ENCODE peak calls at places on chromosomes 3 and 15, in five cellular contexts. One of them, this sample, is unnamed.

GRCh38 chr3:194711913-194712312 is 26.2 kb downstream of the FAM43A start:
- DNase-seq in immature natural killer cell: no peak
- DNase-seq in nephron progenitor cell: no peak
- DNase-seq in stimulated activated naive B cell treated with anti-CD40 and anti-IgM and Interleukin-4, amounts not matched to agents 10 μg/mL and 1 μg/mL and 100 μg/mL, for 72 hours: no peak
- DNase-seq in activated B cell treated with CpG ODN at 0.5 μM for 24 hours: no peak
- DNase-seq in this sample: no peak

GRCh38 chr15:90893175-90894090 is 9.1 kb downstream of the FES start:
- DNase-seq in activated B cell treated with CpG ODN at 0.5 μM for 24 hours: no peak
- DNase-seq in stimulated activated naive B cell treated with anti-CD40 and anti-IgM and Interleukin-4, amounts not matched to agents 10 μg/mL and 1 μg/mL and 100 μg/mL, for 72 hours: no peak
- DNase-seq in immature natural killer cell: no peak
- DNase-seq in nephron progenitor cell: no peak
- DNase-seq in this sample: no peak

GRCh38 chr15:89785771-89786135 is 9.6 kb downstream of the MESP2 start:
- DNase-seq in stimulated activated naive B cell treated with anti-CD40 and anti-IgM and Interleukin-4, amounts not matched to agents 10 μg/mL and 1 μg/mL and 100 μg/mL, for 72 hours: no peak
- DNase-seq in nephron progenitor cell: no peak
- DNase-seq in activated B cell treated with CpG ODN at 0.5 μM for 24 hours: no peak
- DNase-seq in immature natural killer cell: no peak
- DNase-seq in this sample: no peak

GRCh38 chr3:30353711-30354467 is 252.5 kb upstream of the TGFBR2 start:
- DNase-seq in nephron progenitor cell: no peak
- DNase-seq in immature natural killer cell: peak; percentile 76
- DNase-seq in activated B cell treated with CpG ODN at 0.5 μM for 24 hours: no peak
- DNase-seq in stimulated activated naive B cell treated with anti-CD40 and anti-IgM and Interleukin-4, amounts not matched to agents 10 μg/mL and 1 μg/mL and 100 μg/mL, for 72 hours: no peak
- DNase-seq in this sample: peak; percentile 85

GRCh38 chr3:71389911-71390573 is 193.5 kb downstream of the FOXP1 start:
- DNase-seq in immature natural killer cell: peak; percentile 12
- DNase-seq in stimulated activated naive B cell treated with anti-CD40 and anti-IgM and Interleukin-4, amounts not matched to agents 10 μg/mL and 1 μg/mL and 100 μg/mL, for 72 hours: no peak
- DNase-seq in activated B cell treated with CpG ODN at 0.5 μM for 24 hours: no peak
- DNase-seq in nephron progenitor cell: no peak
- DNase-seq in this sample: peak; percentile 44

GRCh38 chr3:130729154-130729553 is 17.5 kb downstream of the PIK3R4 start:
- DNase-seq in immature natural killer cell: no peak
- DNase-seq in activated B cell treated with CpG ODN at 0.5 μM for 24 hours: no peak
- DNase-seq in stimulated activated naive B cell treated with anti-CD40 and anti-IgM and Interleukin-4, amounts not matched to agents 10 μg/mL and 1 μg/mL and 100 μg/mL, for 72 hours: no peak
- DNase-seq in nephron progenitor cell: no peak
- DNase-seq in this sample: no peak

GRCh38 chr3:198080521-198081384 is 120.7 kb downstream of the LMLN start:
- DNase-seq in stimulated activated naive B cell treated with anti-CD40 and anti-IgM and Interleukin-4, amounts not matched to agents 10 μg/mL and 1 μg/mL and 100 μg/mL, for 72 hours: peak; percentile 79
- DNase-seq in immature natural killer cell: peak; percentile 74
- DNase-seq in activated B cell treated with CpG ODN at 0.5 μM for 24 hours: peak; percentile 86
- DNase-seq in nephron progenitor cell: peak; percentile 91
- DNase-seq in this sample: peak; percentile 65

GRCh38 chr3:169280010-169280585 is 383.4 kb downstream of the MECOM start:
- DNase-seq in stimulated activated naive B cell treated with anti-CD40 and anti-IgM and Interleukin-4, amounts not matched to agents 10 μg/mL and 1 μg/mL and 100 μg/mL, for 72 hours: no peak
- DNase-seq in activated B cell treated with CpG ODN at 0.5 μM for 24 hours: no peak
- DNase-seq in immature natural killer cell: no peak
- DNase-seq in nephron progenitor cell: no peak
- DNase-seq in this sample: no peak

GRCh38 chr3:42839616-42840015 is 30.4 kb downstream of the ACKR2 start:
- DNase-seq in activated B cell treated with CpG ODN at 0.5 μM for 24 hours: no peak
- DNase-seq in nephron progenitor cell: peak; percentile 34
- DNase-seq in immature natural killer cell: peak; percentile 38
- DNase-seq in stimulated activated naive B cell treated with anti-CD40 and anti-IgM and Interleukin-4, amounts not matched to agents 10 μg/mL and 1 μg/mL and 100 μg/mL, for 72 hours: peak; percentile 21
- DNase-seq in this sample: peak; percentile 25

GRCh38 chr15:67825880-67826716 is 789 bp downstream of the SKOR1 start:
- DNase-seq in activated B cell treated with CpG ODN at 0.5 μM for 24 hours: no peak
- DNase-seq in nephron progenitor cell: no peak
- DNase-seq in stimulated activated naive B cell treated with anti-CD40 and anti-IgM and Interleukin-4, amounts not matched to agents 10 μg/mL and 1 μg/mL and 100 μg/mL, for 72 hours: no peak
- DNase-seq in immature natural killer cell: no peak
- DNase-seq in this sample: no peak

GRCh38 chr3:128188958-128189357 is 35.7 kb downstream of the EEFSEC start:
- DNase-seq in immature natural killer cell: no peak
- DNase-seq in stimulated activated naive B cell treated with anti-CD40 and anti-IgM and Interleukin-4, amounts not matched to agents 10 μg/mL and 1 μg/mL and 100 μg/mL, for 72 hours: no peak
- DNase-seq in nephron progenitor cell: no peak
- DNase-seq in activated B cell treated with CpG ODN at 0.5 μM for 24 hours: no peak
- DNase-seq in this sample: no peak

GRCh38 chr3:178637802-178638201 is 101.6 kb downstream of the KCNMB2 start:
- DNase-seq in nephron progenitor cell: no peak
- DNase-seq in activated B cell treated with CpG ODN at 0.5 μM for 24 hours: no peak
- DNase-seq in immature natural killer cell: no peak
- DNase-seq in stimulated activated naive B cell treated with anti-CD40 and anti-IgM and Interleukin-4, amounts not matched to agents 10 μg/mL and 1 μg/mL and 100 μg/mL, for 72 hours: no peak
- DNase-seq in this sample: no peak

GRCh38 chr15:96285306-96285705 is 45.2 kb upstream of the NR2F2 start:
- DNase-seq in activated B cell treated with CpG ODN at 0.5 μM for 24 hours: no peak
- DNase-seq in nephron progenitor cell: no peak
- DNase-seq in stimulated activated naive B cell treated with anti-CD40 and anti-IgM and Interleukin-4, amounts not matched to agents 10 μg/mL and 1 μg/mL and 100 μg/mL, for 72 hours: no peak
- DNase-seq in immature natural killer cell: no peak
- DNase-seq in this sample: no peak

GRCh38 chr3:4426782-4427344 is 40.2 kb downstream of the SUMF1 start:
- DNase-seq in immature natural killer cell: no peak
- DNase-seq in nephron progenitor cell: peak; percentile 24
- DNase-seq in stimulated activated naive B cell treated with anti-CD40 and anti-IgM and Interleukin-4, amounts not matched to agents 10 μg/mL and 1 μg/mL and 100 μg/mL, for 72 hours: peak; percentile 32
- DNase-seq in activated B cell treated with CpG ODN at 0.5 μM for 24 hours: no peak
- DNase-seq in this sample: no peak

GRCh38 chr15:40054746-40055575 is 16.0 kb upstream of the SRP14 start:
- DNase-seq in immature natural killer cell: no peak
- DNase-seq in stimulated activated naive B cell treated with anti-CD40 and anti-IgM and Interleukin-4, amounts not matched to agents 10 μg/mL and 1 μg/mL and 100 μg/mL, for 72 hours: no peak
- DNase-seq in activated B cell treated with CpG ODN at 0.5 μM for 24 hours: peak; percentile 55
- DNase-seq in nephron progenitor cell: peak; percentile 48
- DNase-seq in this sample: no peak

GRCh38 chr3:57147071-57147470 is 18.1 kb downstream of the IL17RD start:
- DNase-seq in immature natural killer cell: no peak
- DNase-seq in nephron progenitor cell: no peak
- DNase-seq in stimulated activated naive B cell treated with anti-CD40 and anti-IgM and Interleukin-4, amounts not matched to agents 10 μg/mL and 1 μg/mL and 100 μg/mL, for 72 hours: no peak
- DNase-seq in activated B cell treated with CpG ODN at 0.5 μM for 24 hours: no peak
- DNase-seq in this sample: no peak

GRCh38 chr15:63110428-63111026 is 11.1 kb upstream of the LACTB start:
- DNase-seq in stimulated activated naive B cell treated with anti-CD40 and anti-IgM and Interleukin-4, amounts not matched to agents 10 μg/mL and 1 μg/mL and 100 μg/mL, for 72 hours: no peak
- DNase-seq in nephron progenitor cell: no peak
- DNase-seq in activated B cell treated with CpG ODN at 0.5 μM for 24 hours: no peak
- DNase-seq in immature natural killer cell: no peak
- DNase-seq in this sample: no peak

GRCh38 chr15:66921319-66921718 is 144.1 kb upstream of the SMAD3 start:
- DNase-seq in immature natural killer cell: no peak
- DNase-seq in nephron progenitor cell: no peak
- DNase-seq in stimulated activated naive B cell treated with anti-CD40 and anti-IgM and Interleukin-4, amounts not matched to agents 10 μg/mL and 1 μg/mL and 100 μg/mL, for 72 hours: no peak
- DNase-seq in activated B cell treated with CpG ODN at 0.5 μM for 24 hours: no peak
- DNase-seq in this sample: no peak

GRCh38 chr3:20417390-20417789 is 231.4 kb upstream of the SGO1 start:
- DNase-seq in nephron progenitor cell: no peak
- DNase-seq in immature natural killer cell: no peak
- DNase-seq in stimulated activated naive B cell treated with anti-CD40 and anti-IgM and Interleukin-4, amounts not matched to agents 10 μg/mL and 1 μg/mL and 100 μg/mL, for 72 hours: no peak
- DNase-seq in activated B cell treated with CpG ODN at 0.5 μM for 24 hours: no peak
- DNase-seq in this sample: no peak

GRCh38 chr15:68503791-68504720 is 72.1 kb upstream of the ITGA11 start:
- DNase-seq in immature natural killer cell: no peak
- DNase-seq in stimulated activated naive B cell treated with anti-CD40 and anti-IgM and Interleukin-4, amounts not matched to agents 10 μg/mL and 1 μg/mL and 100 μg/mL, for 72 hours: no peak
- DNase-seq in nephron progenitor cell: no peak
- DNase-seq in activated B cell treated with CpG ODN at 0.5 μM for 24 hours: no peak
- DNase-seq in this sample: no peak

GRCh38 chr3:11431319-11431718 is 159.1 kb downstream of the ATG7 start:
- DNase-seq in immature natural killer cell: no peak
- DNase-seq in nephron progenitor cell: no peak
- DNase-seq in stimulated activated naive B cell treated with anti-CD40 and anti-IgM and Interleukin-4, amounts not matched to agents 10 μg/mL and 1 μg/mL and 100 μg/mL, for 72 hours: no peak
- DNase-seq in activated B cell treated with CpG ODN at 0.5 μM for 24 hours: no peak
- DNase-seq in this sample: no peak

GRCh38 chr3:15629860-15630597 is 28.5 kb downstream of the BTD start:
- DNase-seq in activated B cell treated with CpG ODN at 0.5 μM for 24 hours: no peak
- DNase-seq in stimulated activated naive B cell treated with anti-CD40 and anti-IgM and Interleukin-4, amounts not matched to agents 10 μg/mL and 1 μg/mL and 100 μg/mL, for 72 hours: peak; percentile 62
- DNase-seq in nephron progenitor cell: peak; percentile 26
- DNase-seq in immature natural killer cell: peak; percentile 74
- DNase-seq in this sample: peak; percentile 43

GRCh38 chr15:74664028-74664616 is 31.7 kb downstream of the EDC3 start:
- DNase-seq in stimulated activated naive B cell treated with anti-CD40 and anti-IgM and Interleukin-4, amounts not matched to agents 10 μg/mL and 1 μg/mL and 100 μg/mL, for 72 hours: no peak
- DNase-seq in activated B cell treated with CpG ODN at 0.5 μM for 24 hours: no peak
- DNase-seq in immature natural killer cell: no peak
- DNase-seq in nephron progenitor cell: no peak
- DNase-seq in this sample: no peak

GRCh38 chr3:123287051-123287961 is 85.6 kb downstream of the SEC22A start:
- DNase-seq in stimulated activated naive B cell treated with anti-CD40 and anti-IgM and Interleukin-4, amounts not matched to agents 10 μg/mL and 1 μg/mL and 100 μg/mL, for 72 hours: no peak
- DNase-seq in immature natural killer cell: no peak
- DNase-seq in activated B cell treated with CpG ODN at 0.5 μM for 24 hours: no peak
- DNase-seq in nephron progenitor cell: no peak
- DNase-seq in this sample: no peak

GRCh38 chr3:149180057-149180573 is 41.5 kb downstream of the CP start:
- DNase-seq in stimulated activated naive B cell treated with anti-CD40 and anti-IgM and Interleukin-4, amounts not matched to agents 10 μg/mL and 1 μg/mL and 100 μg/mL, for 72 hours: no peak
- DNase-seq in immature natural killer cell: no peak
- DNase-seq in nephron progenitor cell: no peak
- DNase-seq in activated B cell treated with CpG ODN at 0.5 μM for 24 hours: no peak
- DNase-seq in this sample: no peak

GRCh38 chr3:127150915-127151564 is 41.9 kb upstream of the PRR23E start:
- DNase-seq in stimulated activated naive B cell treated with anti-CD40 and anti-IgM and Interleukin-4, amounts not matched to agents 10 μg/mL and 1 μg/mL and 100 μg/mL, for 72 hours: no peak
- DNase-seq in nephron progenitor cell: no peak
- DNase-seq in immature natural killer cell: no peak
- DNase-seq in activated B cell treated with CpG ODN at 0.5 μM for 24 hours: no peak
- DNase-seq in this sample: no peak

GRCh38 chr3:168585544-168585943 is 489.8 kb upstream of the GOLIM4 start:
- DNase-seq in immature natural killer cell: no peak
- DNase-seq in activated B cell treated with CpG ODN at 0.5 μM for 24 hours: no peak
- DNase-seq in stimulated activated naive B cell treated with anti-CD40 and anti-IgM and Interleukin-4, amounts not matched to agents 10 μg/mL and 1 μg/mL and 100 μg/mL, for 72 hours: no peak
- DNase-seq in nephron progenitor cell: no peak
- DNase-seq in this sample: no peak

GRCh38 chr15:67433495-67434099 is 87.3 kb upstream of the C15orf61 start:
- DNase-seq in activated B cell treated with CpG ODN at 0.5 μM for 24 hours: no peak
- DNase-seq in stimulated activated naive B cell treated with anti-CD40 and anti-IgM and Interleukin-4, amounts not matched to agents 10 μg/mL and 1 μg/mL and 100 μg/mL, for 72 hours: no peak
- DNase-seq in nephron progenitor cell: peak; percentile 60
- DNase-seq in immature natural killer cell: peak; percentile 8
- DNase-seq in this sample: no peak